ENCODE peak calls at places on chromosomes 13 and 19, in five cellular contexts. H, Q, L, K and S are unnamed samples.

GRCh38 chr19:48513289-48514122 is 1.9 kb upstream of the LMTK3 start:
- DNase-seq in L (peak; percentile 64), H (no peak), K (peak; percentile 47), Q (peak; percentile 75), S (no peak)

GRCh38 chr13:74290324-74290773 is 156.1 kb upstream of the KLF12 start:
- DNase-seq in H (peak; percentile 90), L (peak; percentile 49), Q (peak; percentile 84), K (peak; percentile 25), S (no peak)

GRCh38 chr13:89432997-89433396 is 1761.8 kb downstream of the SLITRK5 start:
- DNase-seq in L (no peak), Q (no peak), K (no peak), H (no peak), S (no peak)

GRCh38 chr19:45200614-45201013 is 22.0 kb downstream of the BLOC1S3 start:
- DNase-seq in H (no peak), L (no peak), K (no peak), Q (no peak), S (no peak)

GRCh38 chr19:31530781-31531180 is 181.5 kb upstream of the TSHZ3 start:
- DNase-seq in L (no peak), Q (no peak), H (no peak), K (no peak), S (no peak)

GRCh38 chr19:41111750-41112295 is 2.4 kb upstream of the CYP2F1 start:
- DNase-seq in L (no peak), H (no peak), Q (no peak), K (no peak), S (no peak)

GRCh38 chr19:36140289-36141038 is 598 bp downstream of the CAPNS1 start:
- DNase-seq in L (peak; percentile 64), H (no peak), K (peak; percentile 72), Q (peak; percentile 50), S (no peak)

GRCh38 chr13:77994166-77994565 is 75.5 kb upstream of the EDNRB start:
- DNase-seq in Q (no peak), L (no peak), K (no peak), H (no peak), S (no peak)

GRCh38 chr13:77919351-77920294 is 992 bp upstream of the EDNRB start:
- DNase-seq in H (no peak), Q (no peak), L (no peak), K (peak; percentile 40), S (no peak)

GRCh38 chr19:34373601-34374288 is 8.7 kb downstream of the GPI start:
- DNase-seq in Q (no peak), K (no peak), L (no peak), H (no peak), S (no peak)

GRCh38 chr19:48342841-48343540 is 17.6 kb downstream of the EMP3 start:
- DNase-seq in Q (no peak), L (peak; percentile 45), H (no peak), K (no peak), S (no peak)

GRCh38 chr19:8454218-8454617 is 9.4 kb downstream of the HNRNPM start:
- DNase-seq in L (no peak), K (no peak), H (no peak), Q (no peak), S (no peak)
- H3K36me3 ChIP-seq in L (peaks cover 61% of the 10 kb centered on the region), K (no peaks in the 10 kb centered on the region), H (no peaks in the 10 kb centered on the region), Q (peaks cover 33% of the 10 kb centered on the region), S (peaks cover 40% of the 10 kb centered on the region)

DNA sequence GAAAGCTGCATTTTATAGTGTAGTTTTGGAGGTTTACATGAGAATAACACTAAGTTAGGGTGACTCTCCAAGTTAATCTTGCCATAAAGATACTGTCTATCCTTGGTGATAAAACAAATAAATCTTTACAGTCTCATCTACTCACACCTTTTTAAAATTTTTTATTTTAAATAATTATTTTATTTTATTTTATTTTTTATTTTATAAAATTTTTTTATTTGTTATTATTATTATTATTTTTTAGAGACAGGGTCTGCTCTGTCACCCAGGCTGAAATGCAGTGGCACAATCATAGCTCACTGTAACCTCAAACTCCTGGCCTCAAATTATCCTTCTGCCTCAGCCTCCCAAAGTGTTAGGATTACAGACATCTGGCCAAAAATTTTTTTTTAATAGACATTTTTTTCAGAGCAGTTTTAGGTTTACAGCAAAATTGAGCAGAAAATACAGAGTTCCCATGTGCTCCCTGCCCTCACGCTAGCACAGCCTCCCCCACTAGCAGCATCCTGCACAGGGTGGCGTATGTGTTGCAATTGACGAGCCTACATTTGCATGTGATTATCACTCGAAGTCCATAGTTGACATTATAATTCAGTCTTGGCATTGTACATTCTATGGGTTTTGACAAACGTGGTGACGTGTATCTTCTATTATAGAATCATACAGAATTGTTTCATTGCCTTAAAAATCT is 41.0 kb downstream of the RASL11A start:
- DNase-seq in Q (no peak), K (no peak), L (no peak), H (no peak), S (no peak)
- H3K36me3 ChIP-seq in Q (no peaks in the 10 kb centered on the region), K (no peaks in the 10 kb centered on the region), L (no peaks in the 10 kb centered on the region), H (no peaks in the 10 kb centered on the region), S (no peaks in the 10 kb centered on the region)

GRCh38 chr19:881385-882071 is 11.5 kb downstream of the MED16 start:
- DNase-seq in Q (no peak), K (no peak), H (no peak), L (no peak), S (no peak)

GRCh38 chr19:882871-883497 is 10.0 kb downstream of the MED16 start:
- DNase-seq in Q (no peak), L (no peak), H (no peak), K (no peak), S (no peak)

GRCh38 chr19:885536-886224 is 7.3 kb downstream of the MED16 start:
- DNase-seq in H (no peak), K (no peak), Q (no peak), L (no peak), S (no peak)

GRCh38 chr19:884420-885211 is 8.4 kb downstream of the MED16 start:
- DNase-seq in H (no peak), K (no peak), L (no peak), Q (no peak), S (no peak)

GRCh38 chr19:883661-884211 is 9.3 kb downstream of the MED16 start:
- DNase-seq in Q (no peak), K (no peak), L (peak; percentile 91), H (no peak), S (peak; percentile 63)
- H3K36me3 ChIP-seq in Q (peaks cover 3% of the 10 kb centered on the region), K (no peaks in the 10 kb centered on the region), L (peaks cover 5% of the 10 kb centered on the region), H (no peaks in the 10 kb centered on the region), S (peaks cover 11% of the 10 kb centered on the region)

GRCh38 chr19:10352764-10353671 is 13.6 kb upstream of the ICAM3 start:
- DNase-seq in K (peak; percentile 82), L (no peak), Q (no peak), H (no peak), S (no peak)
- H3K36me3 ChIP-seq in K (no peaks in the 10 kb centered on the region), L (peaks cover 40% of the 10 kb centered on the region), Q (peaks cover 16% of the 10 kb centered on the region), H (peaks cover 4% of the 10 kb centered on the region), S (peaks cover 10% of the 10 kb centered on the region)

DNA sequence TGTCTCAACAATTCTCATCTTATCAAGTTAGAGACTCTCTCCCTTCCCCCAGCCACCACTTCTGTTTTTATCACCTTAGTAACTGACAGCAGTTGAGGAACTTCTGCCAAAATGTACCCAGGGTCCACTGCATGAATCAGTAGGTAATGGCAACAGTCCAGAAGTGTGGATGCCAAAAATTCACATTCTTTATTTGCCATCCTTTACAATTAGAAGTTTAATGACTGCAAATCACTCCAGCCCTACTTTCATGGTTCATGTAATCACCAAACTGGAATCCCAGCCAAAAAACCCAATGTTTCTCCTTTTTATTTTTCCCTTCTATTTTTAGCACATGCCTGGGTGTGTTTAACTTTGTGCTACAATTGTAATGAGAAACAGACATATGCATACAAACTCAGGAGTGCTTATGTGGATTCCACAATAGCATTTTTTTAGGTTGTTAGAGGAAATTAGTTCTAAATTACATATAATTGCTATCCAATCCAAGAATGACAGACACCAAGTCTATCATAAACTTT is 243.5 kb downstream of the RGCC start:
- DNase-seq in Q (no peak), L (peak; percentile 85), K (no peak), H (no peak), S (no peak)
- H3K36me3 ChIP-seq in Q (peaks cover 9% of the 10 kb centered on the region), L (peaks cover 11% of the 10 kb centered on the region), K (no peaks in the 10 kb centered on the region), H (peaks cover 2% of the 10 kb centered on the region), S (no peaks in the 10 kb centered on the region)

DNA sequence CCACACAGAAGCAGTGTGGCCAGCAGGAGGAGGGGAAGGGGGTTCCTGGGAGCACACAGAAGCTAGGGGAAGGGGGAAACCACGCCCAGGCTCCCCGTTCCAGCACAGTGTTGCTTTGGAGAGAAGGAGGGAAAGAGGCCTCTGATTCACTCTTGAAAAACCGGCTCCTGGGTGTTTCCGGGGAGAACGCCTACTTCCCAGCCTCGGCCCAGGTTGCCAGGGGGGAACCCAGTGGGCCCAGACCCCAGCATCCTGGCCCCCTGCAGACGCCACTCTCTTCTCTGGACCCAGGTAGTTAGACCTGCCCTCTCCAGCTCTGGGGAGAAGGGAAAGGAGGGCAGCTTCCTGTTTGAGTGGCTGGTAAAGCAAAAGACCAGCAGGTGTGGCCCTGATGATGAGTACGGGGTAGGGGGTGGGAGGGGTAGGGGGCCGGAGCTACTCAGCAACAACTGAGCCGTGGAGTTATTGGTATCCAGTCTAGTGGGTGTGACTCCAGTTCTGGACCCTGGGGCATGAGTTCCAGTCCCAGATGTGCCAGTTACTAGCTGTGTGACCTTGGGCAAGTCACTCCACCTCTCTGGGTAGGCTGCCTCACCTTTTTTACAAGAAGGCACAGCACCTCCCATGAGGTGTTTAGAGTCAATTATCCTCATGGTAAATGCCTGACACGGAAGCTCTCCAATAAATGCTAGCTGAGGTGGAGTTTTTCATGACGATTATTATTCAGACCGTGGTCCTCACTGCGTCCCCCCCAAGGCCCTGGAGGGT is 833 bp downstream of the GIPC1 start:
- DNase-seq in L (peak; percentile 79), Q (no peak), H (no peak), K (no peak), S (no peak)
- H3K36me3 ChIP-seq in L (peaks cover 14% of the 10 kb centered on the region), Q (no peaks in the 10 kb centered on the region), H (peaks cover 2% of the 10 kb centered on the region), K (no peaks in the 10 kb centered on the region), S (peaks cover 14% of the 10 kb centered on the region)

DNA sequence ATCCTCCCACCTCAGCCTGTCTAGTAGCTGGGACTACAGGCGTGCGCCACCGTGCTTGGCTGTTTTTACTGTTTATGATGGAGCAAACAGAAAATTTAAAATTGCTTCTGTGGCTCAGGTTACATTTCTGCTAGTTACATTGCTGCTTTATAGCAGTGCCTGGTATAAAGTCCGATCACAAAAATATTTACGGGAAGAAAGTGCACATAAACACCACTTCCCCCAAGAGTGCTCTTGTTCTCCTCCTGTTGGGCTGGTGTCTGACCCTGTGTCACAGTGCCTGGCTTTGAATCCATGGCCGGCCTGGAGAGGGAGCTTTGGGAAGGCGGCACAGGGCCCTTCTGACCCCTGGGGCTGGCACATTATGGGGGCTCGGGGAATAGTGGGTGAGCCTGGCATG is 11.9 kb downstream of the PRKACA start:
- DNase-seq in L (no peak), Q (no peak), H (no peak), K (no peak), S (no peak)
- H3K36me3 ChIP-seq in L (peaks cover 17% of the 10 kb centered on the region), Q (peaks cover 9% of the 10 kb centered on the region), H (peaks cover 2% of the 10 kb centered on the region), K (no peaks in the 10 kb centered on the region), S (peaks cover 6% of the 10 kb centered on the region)

GRCh38 chr19:19279853-19280252 is 6.8 kb upstream of the TM6SF2 start:
- DNase-seq in K (no peak), H (no peak), L (no peak), Q (no peak), S (no peak)
- H3K36me3 ChIP-seq in K (no peaks in the 10 kb centered on the region), H (no peaks in the 10 kb centered on the region), L (peaks cover 26% of the 10 kb centered on the region), Q (peaks cover 26% of the 10 kb centered on the region), S (peaks cover 17% of the 10 kb centered on the region)

GRCh38 chr19:39759457-39760184 is 19.0 kb upstream of the LEUTX start:
- DNase-seq in L (no peak), K (no peak), H (no peak), Q (no peak), S (no peak)
- H3K36me3 ChIP-seq in L (no peaks in the 10 kb centered on the region), K (no peaks in the 10 kb centered on the region), H (no peaks in the 10 kb centered on the region), Q (no peaks in the 10 kb centered on the region), S (no peaks in the 10 kb centered on the region)